ENCODE peak calls at places on chromosome 20, in eight cellular contexts. X is heart left ventricle, O is AG04450, C is endothelial cell, F is IMR-90, W is AG09319, D is lung, I is heart right ventricle. Z is an unnamed sample.

GRCh38 chr20:33518071-33518470 is 28.2 kb downstream of the CBFA2T2 start:
- DNase-seq in W (peak), D (no peak), F (peak), C (no peak), X (no peak), O (no peak), I (no peak), Z (peak)

GRCh38 chr20:1533059-1533458 is 24.4 kb downstream of the SIRPD start:
- DNase-seq in X (no peak), C (no peak), D (no peak), W (no peak), F (no peak), I (no peak), O (no peak), Z (no peak)

GRCh38 chr20:53660078-53660909 is 66.7 kb upstream of the ZNF217 start:
- DNase-seq in I (peak), C (no peak), O (no peak), W (no peak), X (peak), F (peak), D (no peak), Z (no peak)

GRCh38 chr20:34706912-34707784 is 3.0 kb downstream of the TP53INP2 start:
- DNase-seq in W (no peak), D (no peak), F (no peak), C (no peak), I (no peak), O (no peak), X (no peak), Z (no peak)

GRCh38 chr20:2698912-2699311 is 6.3 kb downstream of the EBF4 start:
- DNase-seq in W (no peak), D (peak), O (no peak), F (no peak), I (no peak), X (no peak), C (no peak), Z (no peak)

GRCh38 chr20:24468401-24469115 is 871 bp upstream of the SYNDIG1 start:
- DNase-seq in O (no peak), F (no peak), X (no peak), D (no peak), C (peak), W (no peak), I (no peak), Z (no peak)

GRCh38 chr20:54123587-54124180 is 50.1 kb downstream of the CYP24A1 start:
- DNase-seq in F (peak), O (no peak), X (no peak), C (no peak), I (no peak), W (peak), D (peak), Z (peak)

GRCh38 chr20:56422824-56423189 is 10.7 kb downstream of the CASS4 start:
- DNase-seq in O (no peak), C (no peak), I (no peak), D (no peak), X (no peak), F (peak), W (no peak), Z (no peak)

GRCh38 chr20:12241065-12241464 is 323.4 kb downstream of the BTBD3 start:
- DNase-seq in F (no peak), W (no peak), X (no peak), D (no peak), O (no peak), I (no peak), C (no peak), Z (no peak)

GRCh38 chr20:36862857-36863668 is 12.9 kb upstream of the TLDC2 start:
- DNase-seq in O (no peak), I (no peak), C (no peak), F (no peak), X (no peak), D (no peak), W (no peak), Z (no peak)

GRCh38 chr20:19688031-19688806 is 69.8 kb upstream of the RIN2 start:
- DNase-seq in X (peak), I (peak), W (peak), F (peak), D (peak), O (peak), C (peak), Z (peak)

GRCh38 chr20:8147476-8147875 is 15.4 kb downstream of the PLCB1 start:
- DNase-seq in I (no peak), W (no peak), C (no peak), X (no peak), D (no peak), F (no peak), O (no peak), Z (no peak)

GRCh38 chr20:10876558-10876957 is 202.8 kb upstream of the JAG1 start:
- DNase-seq in I (no peak), F (no peak), X (no peak), D (no peak), O (no peak), C (no peak), W (peak), Z (no peak)

GRCh38 chr20:2983508-2983907 is 59.9 kb upstream of the GNRH2 start:
- DNase-seq in I (no peak), X (no peak), D (no peak), C (no peak), F (no peak), W (no peak), O (no peak), Z (no peak)

GRCh38 chr20:55052464-55052863 is 577.1 kb downstream of the DOK5 start:
- DNase-seq in W (no peak), X (no peak), D (no peak), C (no peak), O (no peak), F (no peak), I (no peak), Z (no peak)

GRCh38 chr20:32742322-32743236 is 688 bp downstream of the COMMD7 start:
- DNase-seq in I (peak), W (no peak), D (no peak), X (no peak), C (no peak), O (no peak), F (no peak), Z (no peak)

GRCh38 chr20:49990310-49990720 is 7.5 kb downstream of the SNAI1 start:
- DNase-seq in F (no peak), C (no peak), D (no peak), X (no peak), I (no peak), O (no peak), W (no peak), Z (peak)
- TF ChIP-seq CTCF in F (no peak), C (no peak), D (no peak), X (no peak), I (no peak), O (no peak), W (no peak), Z (no peak)

DNA sequence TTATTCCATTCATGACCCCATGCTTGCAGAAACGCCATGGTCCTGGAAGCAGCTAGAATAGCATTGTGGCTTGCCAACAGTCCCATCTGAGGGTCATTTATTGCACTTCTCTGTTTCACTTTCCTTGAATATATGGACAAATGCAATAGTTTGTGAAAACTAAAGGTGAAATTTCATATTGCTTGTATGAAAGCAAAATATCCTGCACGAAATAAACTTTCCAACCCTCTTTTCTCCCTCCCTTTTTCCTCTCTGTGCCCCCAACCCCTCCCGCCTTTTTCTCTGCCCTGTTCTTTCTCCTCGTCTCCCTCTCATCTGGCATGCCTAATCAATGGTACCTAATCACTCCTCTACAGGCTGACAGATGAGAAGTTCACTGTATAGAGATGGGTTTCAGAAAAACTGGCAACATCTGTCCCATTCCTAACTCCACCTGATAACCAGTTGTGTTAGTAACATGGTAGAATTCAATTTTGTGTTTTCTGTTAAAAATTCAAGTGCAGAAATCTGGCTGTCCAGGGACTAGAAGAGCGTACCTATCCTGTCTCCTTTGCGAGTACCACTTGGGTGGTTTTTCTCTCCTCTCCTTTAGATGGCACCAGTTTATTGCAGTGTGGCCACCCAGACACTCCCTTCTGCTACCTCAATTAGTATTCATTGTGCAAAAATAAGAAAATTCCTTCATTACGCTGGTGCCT is 198.6 kb downstream of the FOXA2 start:
- DNase-seq in C (no peak), I (no peak), W (no peak), F (no peak), D (no peak), X (no peak), O (no peak), Z (no peak)
- TF ChIP-seq CTCF in C (no peak), I (no peak), W (peak), F (no peak), D (no peak), X (no peak), O (no peak), Z (no peak)

GRCh38 chr20:38724603-38725457 is 544 bp downstream of the SLC32A1 start:
- DNase-seq in F (no peak), X (no peak), D (no peak), C (peak), W (no peak), O (no peak), I (no peak), Z (no peak)
- TF ChIP-seq CTCF in F (no peak), X (no peak), D (no peak), C (no peak), W (no peak), O (no peak), I (no peak), Z (no peak)

DNA sequence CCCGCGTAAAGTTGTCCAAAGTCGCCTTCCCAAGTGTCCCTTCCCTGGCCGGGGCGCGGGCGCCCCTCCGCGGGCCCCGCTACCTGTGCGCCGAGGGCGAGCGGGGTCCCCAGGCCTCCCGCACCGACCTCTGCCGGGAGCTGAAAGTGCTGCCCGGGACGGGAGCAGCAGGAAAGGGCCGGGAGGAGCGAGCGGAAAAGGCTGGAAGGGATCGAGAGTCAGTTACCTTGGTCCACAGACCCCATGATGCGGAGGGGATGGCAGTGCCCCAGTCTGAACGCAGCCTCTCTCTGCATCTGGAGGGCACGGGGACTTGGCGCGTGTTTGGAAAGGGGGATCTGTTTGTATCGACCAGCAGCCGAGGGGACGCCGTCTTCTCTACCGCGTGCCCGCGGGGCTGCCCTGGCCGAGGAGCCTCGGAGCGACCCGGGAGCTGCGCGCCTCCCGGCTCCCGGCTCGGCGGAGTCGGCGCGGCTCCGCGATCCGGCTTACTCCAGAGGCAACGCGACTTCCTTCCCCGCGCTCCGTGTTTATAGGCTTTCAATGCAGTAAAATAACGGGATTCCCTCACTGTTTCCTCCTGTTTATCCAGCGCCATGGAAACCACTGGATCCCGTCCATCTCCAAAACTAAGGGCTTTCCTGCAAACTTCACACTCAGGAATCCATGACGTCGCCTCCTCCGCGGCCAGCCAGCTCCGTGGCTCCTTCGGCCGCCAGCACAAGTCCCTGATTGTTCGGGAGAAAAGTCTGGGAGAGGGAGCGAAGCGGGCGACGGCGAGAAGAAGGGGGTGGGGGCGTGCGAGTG is 20.0 kb upstream of the NFATC2 start:
- DNase-seq in D (peak), I (peak), C (peak), O (peak), W (peak), X (peak), F (peak), Z (peak)
- TF ChIP-seq CTCF in D (no peak), I (peak), C (no peak), O (peak), W (no peak), X (peak), F (peak), Z (peak)

GRCh38 chr20:57988828-57989227 is 239.6 kb downstream of the ANKRD60 start:
- DNase-seq in W (no peak), C (no peak), F (no peak), D (no peak), I (no peak), X (no peak), O (no peak), Z (no peak)

GRCh38 chr20:57991211-57991841 is 237.1 kb downstream of the ANKRD60 start:
- DNase-seq in F (no peak), I (no peak), W (peak), X (no peak), O (no peak), D (no peak), C (no peak), Z (peak)

GRCh38 chr20:57988422-57988821 is 240.0 kb downstream of the ANKRD60 start:
- DNase-seq in W (no peak), F (no peak), C (no peak), X (no peak), I (no peak), O (no peak), D (no peak), Z (no peak)

GRCh38 chr20:57987659-57988058 is 240.8 kb downstream of the ANKRD60 start:
- DNase-seq in F (no peak), C (no peak), I (no peak), X (no peak), D (no peak), O (no peak), W (no peak), Z (no peak)

DNA sequence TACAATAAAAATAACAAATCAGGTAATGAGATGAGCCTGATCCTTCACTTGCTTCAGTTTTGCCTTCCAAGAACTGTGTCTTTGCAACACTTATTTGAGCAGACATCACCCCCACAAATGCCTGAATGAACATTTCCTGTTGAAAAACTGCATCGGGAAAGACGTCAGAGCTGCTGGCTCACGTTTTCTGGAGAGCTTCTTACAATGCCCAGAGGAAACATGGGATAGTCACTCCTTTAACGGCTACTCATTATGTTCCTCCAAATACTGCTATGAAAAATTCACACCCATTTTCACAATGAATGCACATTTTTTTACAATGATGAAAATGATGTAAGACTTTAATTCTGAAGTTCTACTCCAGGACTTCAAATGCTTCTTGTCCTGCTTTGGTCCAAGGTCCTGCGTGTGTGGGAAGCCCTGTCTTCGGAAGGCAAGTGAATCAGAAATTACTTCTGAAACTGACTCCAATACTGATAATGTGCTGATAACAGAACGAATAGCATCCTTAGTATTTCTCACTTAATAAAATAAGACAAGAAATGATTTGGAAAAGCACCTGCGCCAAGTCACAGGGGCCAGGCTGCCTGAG is 238.0 kb downstream of the ANKRD60 start:
- DNase-seq in O (no peak), I (no peak), X (peak), W (no peak), D (no peak), F (no peak), C (no peak), Z (peak)
- TF ChIP-seq CTCF in O (no peak), I (no peak), X (no peak), W (no peak), D (no peak), F (no peak), C (no peak), Z (no peak)

DNA sequence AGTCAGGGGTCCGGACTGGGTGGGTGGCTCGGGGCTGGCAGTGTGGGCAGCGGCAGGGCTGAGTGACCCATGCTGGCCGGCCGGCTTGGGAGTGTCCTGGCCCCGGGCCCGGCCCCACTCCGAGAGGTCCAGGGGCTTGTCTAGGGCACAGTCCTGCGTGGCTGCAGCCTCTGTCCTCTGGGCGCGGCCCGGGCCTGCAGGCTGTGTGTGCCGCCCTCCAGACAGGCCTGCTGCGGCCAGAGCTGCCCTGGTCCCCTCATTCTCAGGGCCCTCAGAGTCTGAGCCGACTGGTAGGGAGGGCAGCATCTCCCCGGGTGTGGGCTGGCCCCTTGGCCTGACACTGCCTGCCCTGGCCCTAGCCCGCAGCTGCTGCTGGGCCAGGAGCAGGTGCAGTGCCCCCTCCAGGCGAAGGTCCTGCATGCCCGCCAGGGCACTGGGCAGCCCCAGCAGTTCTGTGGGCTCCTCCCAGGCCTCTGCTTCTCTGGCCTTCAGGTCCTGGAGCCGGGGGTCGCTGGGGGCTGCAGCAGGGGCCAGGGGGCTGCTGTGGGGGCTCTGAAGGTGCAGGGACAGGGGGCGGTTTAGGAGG is 6.9 kb upstream of the CABLES2 start:
- DNase-seq in X (no peak), F (no peak), W (no peak), I (no peak), D (no peak), C (peak), O (no peak), Z (no peak)
- TF ChIP-seq CTCF in X (no peak), F (peak), W (no peak), I (no peak), D (no peak), C (no peak), O (no peak), Z (no peak)

GRCh38 chr20:43911066-43911465 is 3.6 kb upstream of the TOX2 start:
- DNase-seq in F (peak), I (no peak), O (no peak), X (no peak), C (no peak), W (peak), D (peak), Z (peak)
- TF ChIP-seq CTCF in F (peak), I (no peak), O (peak), X (no peak), C (no peak), W (peak), D (no peak), Z (peak)

GRCh38 chr20:18018100-18018499 is 39.6 kb downstream of the OVOL2 start:
- DNase-seq in O (no peak), W (no peak), F (no peak), C (no peak), X (no peak), D (no peak), I (no peak), Z (no peak)

GRCh38 chr20:18024606-18025127 is 33.0 kb downstream of the OVOL2 start:
- DNase-seq in C (no peak), O (no peak), D (no peak), X (no peak), W (no peak), F (no peak), I (no peak), Z (no peak)

GRCh38 chr20:18016772-18017171 is 40.9 kb downstream of the OVOL2 start:
- DNase-seq in D (no peak), C (no peak), I (no peak), X (no peak), O (no peak), F (no peak), W (no peak), Z (no peak)

GRCh38 chr20:18020931-18021330 is 36.8 kb downstream of the OVOL2 start:
- DNase-seq in O (no peak), W (no peak), D (no peak), X (no peak), F (no peak), C (no peak), I (no peak), Z (no peak)

GRCh38 chr20:18019068-18019467 is 38.6 kb downstream of the OVOL2 start:
- DNase-seq in W (no peak), O (no peak), I (no peak), F (peak), C (peak), D (no peak), X (no peak), Z (no peak)
- TF ChIP-seq CTCF in W (peak), O (peak), I (no peak), F (peak), C (peak), D (no peak), X (peak), Z (peak)

Z was measured in foreskin fibroblast.